ENCODE peak calls at places on chromosomes 4 and X, in four cellular contexts. B is A549, Q is GM12878, C is HepG2. M is an unnamed sample.

GRCh38 chr4:8182858-8183725 is 16.0 kb upstream of the SH3TC1 start:
- DNase-seq in B (peak; percentile 53), Q (no peak), C (no peak), M (peak; percentile 65)

GRCh38 chr4:94448815-94449375 is 2.8 kb upstream of the PDLIM5 start:
- DNase-seq in B (no peak), Q (no peak), C (no peak), M (no peak)

GRCh38 chr4:156528216-156528615 is 443.4 kb downstream of the PDGFC start:
- DNase-seq in B (no peak), Q (no peak), C (no peak), M (no peak)

GRCh38 chr4:77155631-77156345 is 1.2 kb upstream of the CCNG2 start:
- DNase-seq in B (no peak), Q (no peak), C (no peak), M (no peak)

GRCh38 chrX:37652053-37652452 is 33.5 kb upstream of the XK start:
- DNase-seq in B (no peak), Q (no peak), C (no peak), M (no peak)

GRCh38 chr4:77349796-77350195 is 192.8 kb downstream of the CCNG2 start:
- DNase-seq in B (no peak), Q (no peak), C (no peak), M (no peak)

GRCh38 chrX:130607431-130607830 is 205.6 kb downstream of the RBMX2 start:
- DNase-seq in B (no peak), Q (no peak), C (no peak), M (no peak)

GRCh38 chrX:132924426-132924825 is 34.0 kb downstream of the HS6ST2 start:
- DNase-seq in B (no peak), Q (no peak), C (no peak), M (no peak)

GRCh38 chr4:168633474-168633873 is 136.6 kb downstream of the PALLD start:
- DNase-seq in B (no peak), Q (no peak), C (no peak), M (no peak)

GRCh38 chr4:168631241-168632151 is 134.6 kb downstream of the PALLD start:
- DNase-seq in B (peak; percentile 62), Q (no peak), C (no peak), M (no peak)

GRCh38 chr4:168633071-168633470 is 136.2 kb downstream of the PALLD start:
- DNase-seq in B (peak; percentile 36), Q (no peak), C (no peak), M (no peak)

GRCh38 chr4:168630445-168631187 is 133.8 kb downstream of the PALLD start:
- DNase-seq in B (peak; percentile 45), Q (no peak), C (no peak), M (no peak)

GRCh38 chr4:168632246-168632832 is 135.5 kb downstream of the PALLD start:
- DNase-seq in B (no peak), Q (no peak), C (no peak), M (no peak)
- TF ChIP-seq CHD4 in B (no peak), Q (no peak), C (no peak), M (no peak)

GRCh38 chrX:110741213-110741796 is 54.3 kb downstream of the CHRDL1 start:
- DNase-seq in B (no peak), Q (no peak), C (no peak), M (no peak)
- TF ChIP-seq CHD4 in B (no peak), Q (no peak), C (no peak), M (no peak)

GRCh38 chr4:169620846-169621228 is 459 bp downstream of the CLCN3 start:
- DNase-seq in B (peak; percentile 2), Q (no peak), C (peak; percentile 16), M (no peak)
- TF ChIP-seq CHD4 in B (no peak), Q (no peak), C (no peak), M (no peak)

GRCh38 chr4:48591372-48591771 is 101.3 kb downstream of the ZAR1 start:
- DNase-seq in B (no peak), Q (no peak), C (no peak), M (peak; percentile 13)
- TF ChIP-seq CHD4 in B (no peak), Q (no peak), C (no peak), M (no peak)

DNA sequence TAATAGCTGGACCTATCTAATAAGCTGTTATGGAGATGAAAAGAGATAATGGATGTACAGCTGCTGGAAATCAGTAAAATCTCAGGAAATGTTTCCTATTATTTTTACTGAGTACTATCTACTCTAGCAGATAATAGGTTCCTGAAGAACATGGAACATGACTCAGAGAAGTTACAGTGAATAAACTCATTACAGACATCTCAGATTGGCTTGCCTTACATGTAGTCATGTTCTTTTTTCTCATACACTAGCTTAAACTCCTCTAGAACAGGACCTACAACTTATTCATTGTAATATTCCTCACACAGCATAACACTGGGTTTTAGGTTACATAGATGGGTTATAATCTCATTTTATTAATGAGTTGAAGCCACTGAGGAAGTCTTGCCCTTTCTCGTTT is 86.9 kb upstream of the BMP2K start:
- DNase-seq in B (no peak), Q (no peak), C (no peak), M (no peak)
- TF ChIP-seq CHD4 in B (no peak), Q (no peak), C (no peak), M (no peak)

DNA sequence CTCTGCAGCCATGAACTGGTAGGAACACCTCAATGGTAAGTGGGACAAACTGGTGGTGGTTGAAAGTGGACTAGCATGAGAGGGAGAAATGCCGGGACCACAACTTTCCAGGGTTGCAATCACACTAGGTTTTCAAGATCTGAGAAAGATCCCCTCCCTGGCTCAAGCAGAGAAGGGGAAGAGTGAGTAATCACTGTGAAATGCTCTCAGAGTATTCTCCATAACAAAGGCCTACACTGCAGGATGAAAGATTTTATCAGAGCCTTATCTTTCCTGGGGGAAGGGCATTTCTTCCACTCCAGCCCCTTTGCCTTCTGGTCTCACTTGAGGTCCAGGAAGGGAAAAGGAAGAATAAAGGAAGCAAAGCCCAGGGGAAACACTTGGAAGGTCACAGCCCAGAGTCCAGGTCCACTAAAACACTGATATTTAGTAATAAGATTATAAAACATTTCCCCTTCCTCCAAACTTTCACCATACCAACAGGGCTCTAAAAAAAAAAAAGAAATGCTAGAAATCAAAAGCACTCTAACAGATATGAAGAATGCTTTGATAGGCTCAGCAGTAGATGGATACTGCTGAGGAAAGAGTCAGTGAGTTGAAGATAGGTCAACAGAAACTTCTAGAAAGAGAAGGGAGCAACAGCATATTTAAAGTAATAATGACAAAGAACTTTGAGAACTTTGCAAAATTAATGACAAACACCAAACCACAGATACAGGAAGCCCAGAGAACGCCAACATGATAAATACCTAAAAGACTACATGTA is 95.9 kb downstream of the WDFY3 start:
- DNase-seq in B (peak; percentile 9), Q (no peak), C (peak; percentile 9), M (no peak)
- TF ChIP-seq CHD4 in B (no peak), Q (no peak), C (no peak), M (no peak)

GRCh38 chr4:5752803-5753184 is 41.8 kb downstream of the EVC start:
- DNase-seq in B (no peak), Q (no peak), C (no peak), M (no peak)
- TF ChIP-seq CHD4 in B (no peak), Q (no peak), C (no peak), M (no peak)

GRCh38 chrX:6227445-6227820 is 1.2 kb downstream of the NLGN4X start:
- DNase-seq in B (no peak), Q (no peak), C (no peak), M (no peak)

GRCh38 chrX:6226646-6227444 is 1.8 kb downstream of the NLGN4X start:
- DNase-seq in B (no peak), Q (no peak), C (no peak), M (no peak)

GRCh38 chrX:6225307-6226052 is 3.2 kb downstream of the NLGN4X start:
- DNase-seq in B (no peak), Q (no peak), C (no peak), M (no peak)

GRCh38 chrX:6228720-6229119 is at the start of gene NLGN4X:
- DNase-seq in B (no peak), Q (no peak), C (no peak), M (no peak)

DNA sequence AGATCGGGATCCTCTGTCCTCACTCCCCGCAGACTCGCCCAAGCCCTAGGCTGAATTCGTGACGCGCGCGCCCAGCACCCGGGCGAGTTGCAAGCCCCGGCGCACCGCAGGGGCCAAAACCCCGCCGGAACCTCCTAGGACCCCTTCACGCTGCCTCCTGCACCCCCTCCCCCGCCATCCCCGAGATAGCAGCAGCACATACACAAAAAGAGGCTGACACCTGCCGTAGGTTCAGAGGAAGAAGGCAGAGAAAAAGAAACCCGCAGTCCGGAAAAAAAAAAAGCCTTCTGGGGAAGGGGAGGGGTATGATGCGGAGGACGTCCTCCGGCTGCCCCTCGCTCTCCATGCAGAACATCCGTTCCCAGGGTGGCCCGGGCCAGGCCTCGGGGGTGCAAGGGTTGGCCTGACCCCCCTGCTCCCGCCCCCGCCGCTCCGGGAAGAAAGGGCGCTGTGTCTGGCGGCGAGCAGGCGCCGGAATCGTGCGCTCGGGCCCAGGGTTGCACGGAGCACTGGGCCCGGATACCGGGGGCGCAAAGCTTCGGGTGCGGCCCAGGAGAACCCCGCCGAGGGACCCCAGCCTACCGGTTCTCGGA is 2.5 kb downstream of the NLGN4X start:
- DNase-seq in B (no peak), Q (no peak), C (no peak), M (no peak)
- TF ChIP-seq CHD4 in B (no peak), Q (no peak), C (no peak), M (no peak)

GRCh38 chrX:13653022-13653693 is at the start of gene TCEANC:
- DNase-seq in B (peak; percentile 90), Q (peak; percentile 89), C (peak; percentile 91), M (peak; percentile 92)

GRCh38 chrX:13651150-13651549 is 1.8 kb upstream of the TCEANC start:
- DNase-seq in B (no peak), Q (no peak), C (no peak), M (no peak)

GRCh38 chrX:13649823-13650222 is 3.1 kb upstream of the TCEANC start:
- DNase-seq in B (no peak), Q (no peak), C (no peak), M (no peak)

GRCh38 chrX:13650318-13650717 is 2.6 kb upstream of the TCEANC start:
- DNase-seq in B (no peak), Q (no peak), C (no peak), M (peak; percentile 18)

DNA sequence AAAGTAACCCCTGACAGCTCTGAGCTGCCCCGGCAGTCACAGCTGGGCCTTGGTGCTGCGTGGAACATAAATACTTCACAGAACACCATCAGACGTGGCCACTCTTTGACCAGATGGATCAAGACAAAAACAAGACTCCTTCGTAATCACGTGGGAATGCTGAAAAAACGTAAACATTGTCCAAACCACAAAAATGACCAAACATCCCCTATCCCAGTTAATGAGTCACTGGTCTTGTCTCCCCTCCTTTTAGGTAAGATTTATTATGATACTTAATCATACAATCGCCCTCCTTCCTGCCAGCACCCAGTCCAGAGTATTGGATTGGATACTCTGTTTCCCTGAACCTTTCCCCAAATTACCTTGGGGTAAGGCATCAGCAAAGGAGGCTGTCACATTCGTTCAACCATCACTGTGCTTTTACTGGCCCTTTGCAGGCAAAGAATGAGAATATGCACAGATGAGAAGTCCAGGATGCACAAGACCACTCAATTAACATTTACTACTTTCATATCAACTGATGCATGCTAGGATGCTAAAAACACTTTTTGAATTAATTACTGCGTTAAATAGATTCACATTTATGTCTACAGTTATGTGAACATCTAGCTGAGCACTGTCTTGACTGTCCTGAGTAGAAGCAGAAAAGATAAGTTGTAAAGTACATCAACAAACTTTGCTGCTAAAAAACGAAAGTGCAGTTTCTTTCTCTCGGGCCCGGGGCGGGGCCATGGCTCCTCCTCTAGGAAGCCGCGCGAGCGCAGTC is 502 bp upstream of the TCEANC start:
- DNase-seq in B (peak; percentile 14), Q (no peak), C (no peak), M (peak; percentile 26)
- TF ChIP-seq CHD4 in B (no peak), Q (no peak), C (no peak), M (no peak)